ENCODE peak calls at places on chromosomes 6 and 20, in seven cellular contexts. One of them, this sample, is unnamed.
A peak's percentile ranks its signal among the peaks of the same experiment; 100 is the strongest.

GRCh38 chr20:13294522-13294921 is 73.4 kb downstream of the ISM1 start:
- DNase-seq in activated B cell treated with CpG ODN at 0.5 μM for 24 hours: no peak
- DNase-seq in CD4-positive, alpha-beta T cell: no peak
- DNase-seq in spleen: no peak
- DNase-seq in astrocyte: no peak
- DNase-seq in fibroblast of lung: no peak
- DNase-seq in osteoblast: no peak
- DNase-seq in this sample: no peak

GRCh38 chr20:23403721-23404120 is 17.6 kb downstream of the NAPB start:
- DNase-seq in activated B cell treated with CpG ODN at 0.5 μM for 24 hours: no peak
- DNase-seq in astrocyte: no peak
- DNase-seq in spleen: no peak
- DNase-seq in fibroblast of lung: peak; percentile 40
- DNase-seq in CD4-positive, alpha-beta T cell: no peak
- DNase-seq in osteoblast: no peak
- DNase-seq in this sample: no peak

GRCh38 chr20:62741191-62741676 is 32.6 kb downstream of the NTSR1 start:
- DNase-seq in fibroblast of lung: no peak
- DNase-seq in CD4-positive, alpha-beta T cell: no peak
- DNase-seq in activated B cell treated with CpG ODN at 0.5 μM for 24 hours: no peak
- DNase-seq in spleen: peak; percentile 74
- DNase-seq in osteoblast: peak; percentile 47
- DNase-seq in astrocyte: no peak
- DNase-seq in this sample: no peak

GRCh38 chr20:35886537-35886936 is 67.8 kb downstream of the SCAND1 start:
- DNase-seq in spleen: no peak
- DNase-seq in activated B cell treated with CpG ODN at 0.5 μM for 24 hours: no peak
- DNase-seq in osteoblast: no peak
- DNase-seq in astrocyte: no peak
- DNase-seq in CD4-positive, alpha-beta T cell: no peak
- DNase-seq in fibroblast of lung: no peak
- DNase-seq in this sample: no peak

GRCh38 chr20:6680854-6681253 is 86.6 kb upstream of the BMP2 start:
- DNase-seq in astrocyte: no peak
- DNase-seq in fibroblast of lung: no peak
- DNase-seq in osteoblast: no peak
- DNase-seq in activated B cell treated with CpG ODN at 0.5 μM for 24 hours: no peak
- DNase-seq in CD4-positive, alpha-beta T cell: no peak
- DNase-seq in spleen: no peak
- DNase-seq in this sample: no peak

GRCh38 chr6:12286381-12287132 is 3.6 kb upstream of the EDN1 start:
- DNase-seq in spleen: no peak
- DNase-seq in CD4-positive, alpha-beta T cell: no peak
- DNase-seq in activated B cell treated with CpG ODN at 0.5 μM for 24 hours: no peak
- DNase-seq in fibroblast of lung: peak; percentile 35
- DNase-seq in osteoblast: peak; percentile 88
- DNase-seq in astrocyte: no peak
- DNase-seq in this sample: no peak

GRCh38 chr20:62876441-62876825 is 14.8 kb upstream of the TCFL5 start:
- DNase-seq in osteoblast: peak; percentile 64
- DNase-seq in fibroblast of lung: no peak
- DNase-seq in spleen: no peak
- DNase-seq in activated B cell treated with CpG ODN at 0.5 μM for 24 hours: no peak
- DNase-seq in CD4-positive, alpha-beta T cell: no peak
- DNase-seq in astrocyte: no peak
- DNase-seq in this sample: no peak

GRCh38 chr6:148867851-148868250 is 121.0 kb downstream of the UST start:
- DNase-seq in fibroblast of lung: no peak
- DNase-seq in CD4-positive, alpha-beta T cell: no peak
- DNase-seq in spleen: no peak
- DNase-seq in activated B cell treated with CpG ODN at 0.5 μM for 24 hours: no peak
- DNase-seq in astrocyte: no peak
- DNase-seq in osteoblast: peak; percentile 27
- DNase-seq in this sample: no peak

GRCh38 chr20:14415492-14415891 is 78.1 kb upstream of the FLRT3 start:
- DNase-seq in spleen: no peak
- DNase-seq in osteoblast: no peak
- DNase-seq in astrocyte: no peak
- DNase-seq in activated B cell treated with CpG ODN at 0.5 μM for 24 hours: no peak
- DNase-seq in CD4-positive, alpha-beta T cell: no peak
- DNase-seq in fibroblast of lung: no peak
- DNase-seq in this sample: peak; percentile 4

GRCh38 chr6:43714311-43715055 is 26.9 kb upstream of the MRPS18A start:
- DNase-seq in fibroblast of lung: peak; percentile 85
- DNase-seq in astrocyte: peak; percentile 35
- DNase-seq in osteoblast: peak; percentile 89
- DNase-seq in spleen: no peak
- DNase-seq in CD4-positive, alpha-beta T cell: no peak
- DNase-seq in activated B cell treated with CpG ODN at 0.5 μM for 24 hours: peak; percentile 65
- DNase-seq in this sample: no peak

GRCh38 chr6:1153696-1154245 is 158.1 kb upstream of the FOXQ1 start:
- DNase-seq in astrocyte: no peak
- DNase-seq in CD4-positive, alpha-beta T cell: no peak
- DNase-seq in osteoblast: no peak
- DNase-seq in activated B cell treated with CpG ODN at 0.5 μM for 24 hours: no peak
- DNase-seq in fibroblast of lung: no peak
- DNase-seq in spleen: no peak
- DNase-seq in this sample: no peak

GRCh38 chr6:161048636-161049035 is 57.1 kb downstream of the MAP3K4 start:
- DNase-seq in osteoblast: no peak
- DNase-seq in CD4-positive, alpha-beta T cell: no peak
- DNase-seq in fibroblast of lung: peak; percentile 86
- DNase-seq in spleen: no peak
- DNase-seq in astrocyte: peak; percentile 69
- DNase-seq in activated B cell treated with CpG ODN at 0.5 μM for 24 hours: no peak
- DNase-seq in this sample: no peak

GRCh38 chr6:4931530-4932505 is 72.0 kb downstream of the RPP40 start:
- DNase-seq in astrocyte: no peak
- DNase-seq in fibroblast of lung: no peak
- DNase-seq in CD4-positive, alpha-beta T cell: no peak
- DNase-seq in activated B cell treated with CpG ODN at 0.5 μM for 24 hours: no peak
- DNase-seq in osteoblast: no peak
- DNase-seq in spleen: no peak
- DNase-seq in this sample: peak; percentile 12

GRCh38 chr6:47592466-47592865 is 105.9 kb upstream of the ADGRF4 start:
- DNase-seq in osteoblast: no peak
- DNase-seq in CD4-positive, alpha-beta T cell: no peak
- DNase-seq in activated B cell treated with CpG ODN at 0.5 μM for 24 hours: no peak
- DNase-seq in fibroblast of lung: no peak
- DNase-seq in astrocyte: no peak
- DNase-seq in spleen: no peak
- DNase-seq in this sample: no peak

GRCh38 chr6:134678436-134678889 is 271.4 kb downstream of the ALDH8A1 start:
- DNase-seq in astrocyte: peak; percentile 80
- DNase-seq in CD4-positive, alpha-beta T cell: no peak
- DNase-seq in spleen: no peak
- DNase-seq in fibroblast of lung: peak; percentile 84
- DNase-seq in activated B cell treated with CpG ODN at 0.5 μM for 24 hours: no peak
- DNase-seq in osteoblast: no peak
- DNase-seq in this sample: peak; percentile 7

GRCh38 chr20:60052322-60052721 is 94.1 kb downstream of the CDH26 start:
- DNase-seq in astrocyte: no peak
- DNase-seq in spleen: no peak
- DNase-seq in activated B cell treated with CpG ODN at 0.5 μM for 24 hours: no peak
- DNase-seq in fibroblast of lung: no peak
- DNase-seq in osteoblast: no peak
- DNase-seq in CD4-positive, alpha-beta T cell: no peak
- DNase-seq in this sample: no peak

GRCh38 chr20:60049601-60050000 is 91.4 kb downstream of the CDH26 start:
- DNase-seq in CD4-positive, alpha-beta T cell: no peak
- DNase-seq in fibroblast of lung: no peak
- DNase-seq in spleen: no peak
- DNase-seq in osteoblast: no peak
- DNase-seq in activated B cell treated with CpG ODN at 0.5 μM for 24 hours: no peak
- DNase-seq in astrocyte: peak; percentile 3
- DNase-seq in this sample: no peak

GRCh38 chr20:60048634-60049578 is 90.7 kb downstream of the CDH26 start:
- DNase-seq in fibroblast of lung: no peak
- DNase-seq in osteoblast: no peak
- DNase-seq in activated B cell treated with CpG ODN at 0.5 μM for 24 hours: no peak
- DNase-seq in astrocyte: no peak
- DNase-seq in CD4-positive, alpha-beta T cell: no peak
- DNase-seq in spleen: no peak
- DNase-seq in this sample: no peak

GRCh38 chr20:60053125-60053812 is 95.0 kb downstream of the CDH26 start:
- DNase-seq in CD4-positive, alpha-beta T cell: no peak
- DNase-seq in fibroblast of lung: no peak
- DNase-seq in spleen: no peak
- DNase-seq in astrocyte: no peak
- DNase-seq in osteoblast: no peak
- DNase-seq in activated B cell treated with CpG ODN at 0.5 μM for 24 hours: no peak
- DNase-seq in this sample: no peak

DNA sequence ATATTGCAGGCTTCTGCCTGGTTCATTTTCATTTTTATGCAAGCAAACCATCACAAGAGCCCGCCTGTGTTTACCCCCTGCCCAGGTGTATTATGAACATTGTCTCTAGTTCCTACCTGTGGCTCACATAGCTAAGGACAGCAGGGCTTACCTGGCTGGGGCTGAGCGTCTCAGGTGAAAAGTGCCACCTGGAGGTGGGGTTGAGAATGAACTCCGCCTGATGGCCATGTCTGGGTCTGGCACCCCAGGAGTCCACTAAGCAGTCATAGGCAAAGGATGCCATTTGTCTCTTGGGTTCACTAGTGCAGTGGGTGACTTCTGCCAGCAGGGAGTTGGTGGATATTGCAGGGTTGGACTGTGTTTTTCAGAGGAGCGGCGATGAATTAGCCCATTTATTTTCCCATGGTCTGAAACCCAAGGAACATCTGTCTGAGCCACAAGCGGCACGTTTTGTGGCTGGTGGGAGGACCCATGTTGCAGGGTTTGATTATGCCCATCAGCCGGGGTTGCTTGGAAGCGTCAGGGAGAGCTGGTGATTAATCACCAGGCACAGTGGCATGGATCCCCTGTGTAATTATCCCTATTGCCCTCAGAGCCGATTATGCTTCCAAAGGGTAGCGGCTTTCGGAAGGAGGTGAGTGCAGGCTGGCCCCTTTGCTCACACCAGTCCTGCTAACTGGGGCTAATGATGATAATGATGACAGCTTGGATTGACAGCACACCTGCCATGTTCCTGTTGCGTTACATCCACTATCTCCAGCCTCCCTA is 92.2 kb downstream of the CDH26 start:
- DNase-seq in fibroblast of lung: no peak
- DNase-seq in activated B cell treated with CpG ODN at 0.5 μM for 24 hours: no peak
- DNase-seq in CD4-positive, alpha-beta T cell: no peak
- DNase-seq in osteoblast: no peak
- DNase-seq in astrocyte: no peak
- DNase-seq in spleen: no peak
- DNase-seq in this sample: peak; percentile 83
- TF ChIP-seq CTCF in fibroblast of lung: no peak
- TF ChIP-seq CTCF in activated B cell treated with CpG ODN at 0.5 μM for 24 hours: no peak
- TF ChIP-seq CTCF in CD4-positive, alpha-beta T cell: no peak
- TF ChIP-seq CTCF in osteoblast: no peak
- TF ChIP-seq CTCF in astrocyte: no peak
- TF ChIP-seq CTCF in spleen: no peak
- TF ChIP-seq CTCF in this sample: peak; percentile 79

GRCh38 chr20:53142225-53142624 is 170.1 kb downstream of the TSHZ2 start:
- DNase-seq in osteoblast: no peak
- DNase-seq in fibroblast of lung: no peak
- DNase-seq in astrocyte: no peak
- DNase-seq in spleen: no peak
- DNase-seq in activated B cell treated with CpG ODN at 0.5 μM for 24 hours: no peak
- DNase-seq in CD4-positive, alpha-beta T cell: no peak
- DNase-seq in this sample: no peak
- TF ChIP-seq CTCF in osteoblast: no peak
- TF ChIP-seq CTCF in fibroblast of lung: no peak
- TF ChIP-seq CTCF in astrocyte: no peak
- TF ChIP-seq CTCF in spleen: no peak
- TF ChIP-seq CTCF in activated B cell treated with CpG ODN at 0.5 μM for 24 hours: no peak
- TF ChIP-seq CTCF in CD4-positive, alpha-beta T cell: no peak
- TF ChIP-seq CTCF in this sample: no peak

GRCh38 chr6:13769655-13770053 is 44.7 kb downstream of the MCUR1 start:
- DNase-seq in activated B cell treated with CpG ODN at 0.5 μM for 24 hours: no peak
- DNase-seq in spleen: no peak
- DNase-seq in astrocyte: no peak
- DNase-seq in CD4-positive, alpha-beta T cell: no peak
- DNase-seq in fibroblast of lung: no peak
- DNase-seq in osteoblast: peak; percentile 62
- DNase-seq in this sample: no peak
- TF ChIP-seq CTCF in activated B cell treated with CpG ODN at 0.5 μM for 24 hours: no peak
- TF ChIP-seq CTCF in spleen: no peak
- TF ChIP-seq CTCF in astrocyte: no peak
- TF ChIP-seq CTCF in CD4-positive, alpha-beta T cell: no peak
- TF ChIP-seq CTCF in fibroblast of lung: no peak
- TF ChIP-seq CTCF in osteoblast: peak; percentile 14
- TF ChIP-seq CTCF in this sample: no peak

GRCh38 chr6:116408476-116408875 is 37.7 kb downstream of the DSE start:
- DNase-seq in activated B cell treated with CpG ODN at 0.5 μM for 24 hours: no peak
- DNase-seq in spleen: no peak
- DNase-seq in astrocyte: no peak
- DNase-seq in osteoblast: no peak
- DNase-seq in CD4-positive, alpha-beta T cell: no peak
- DNase-seq in fibroblast of lung: no peak
- DNase-seq in this sample: no peak

GRCh38 chr6:116409756-116410155 is 39.0 kb downstream of the DSE start:
- DNase-seq in astrocyte: no peak
- DNase-seq in fibroblast of lung: no peak
- DNase-seq in CD4-positive, alpha-beta T cell: no peak
- DNase-seq in osteoblast: no peak
- DNase-seq in spleen: no peak
- DNase-seq in activated B cell treated with CpG ODN at 0.5 μM for 24 hours: no peak
- DNase-seq in this sample: no peak

GRCh38 chr6:116412270-116412669 is 41.5 kb downstream of the DSE start:
- DNase-seq in astrocyte: no peak
- DNase-seq in osteoblast: peak; percentile 45
- DNase-seq in CD4-positive, alpha-beta T cell: no peak
- DNase-seq in fibroblast of lung: no peak
- DNase-seq in activated B cell treated with CpG ODN at 0.5 μM for 24 hours: no peak
- DNase-seq in spleen: no peak
- DNase-seq in this sample: no peak

GRCh38 chr6:116413357-116413756 is 42.6 kb downstream of the DSE start:
- DNase-seq in fibroblast of lung: no peak
- DNase-seq in spleen: no peak
- DNase-seq in osteoblast: no peak
- DNase-seq in activated B cell treated with CpG ODN at 0.5 μM for 24 hours: no peak
- DNase-seq in CD4-positive, alpha-beta T cell: no peak
- DNase-seq in astrocyte: no peak
- DNase-seq in this sample: no peak

DNA sequence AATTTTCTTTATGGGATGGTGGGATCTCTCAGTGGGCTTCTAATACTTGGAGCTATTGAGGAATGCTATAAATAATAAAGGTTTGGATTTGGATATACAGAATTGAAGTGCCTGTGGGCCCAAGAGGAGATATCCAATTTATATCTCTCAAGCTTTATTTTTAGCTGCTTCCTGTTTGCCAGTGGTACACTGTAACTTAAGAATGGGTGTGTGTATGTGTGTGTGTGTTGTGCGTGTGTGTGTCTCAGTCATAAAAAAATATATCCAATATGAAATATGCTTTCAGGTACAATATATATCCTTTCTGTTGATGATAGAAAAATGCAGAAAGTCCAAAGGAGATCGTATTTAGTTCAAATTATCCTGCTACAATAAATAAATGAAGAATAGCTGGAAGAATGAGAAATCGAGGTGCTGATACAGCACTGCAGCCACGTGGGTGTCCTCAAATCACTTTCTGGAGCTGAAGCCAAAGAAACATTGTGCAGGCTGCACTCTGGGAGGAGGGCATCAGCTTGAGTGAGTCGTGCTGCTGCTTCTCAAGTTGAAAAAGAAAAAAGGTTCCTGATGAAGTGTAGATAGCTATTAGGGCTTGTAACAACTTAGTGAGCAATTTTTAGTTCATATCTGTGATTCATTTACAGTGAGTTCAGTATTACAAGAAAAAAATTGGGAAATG is 40.3 kb downstream of the DSE start:
- DNase-seq in spleen: no peak
- DNase-seq in CD4-positive, alpha-beta T cell: no peak
- DNase-seq in astrocyte: peak; percentile 60
- DNase-seq in activated B cell treated with CpG ODN at 0.5 μM for 24 hours: no peak
- DNase-seq in osteoblast: peak; percentile 9
- DNase-seq in fibroblast of lung: peak; percentile 71
- DNase-seq in this sample: no peak
- TF ChIP-seq CTCF in spleen: no peak
- TF ChIP-seq CTCF in CD4-positive, alpha-beta T cell: no peak
- TF ChIP-seq CTCF in astrocyte: no peak
- TF ChIP-seq CTCF in activated B cell treated with CpG ODN at 0.5 μM for 24 hours: no peak
- TF ChIP-seq CTCF in osteoblast: no peak
- TF ChIP-seq CTCF in fibroblast of lung: no peak
- TF ChIP-seq CTCF in this sample: no peak

This sample was measured in Calu3.